ENCODE peak calls at places on chromosomes 5 and 9, in eight cellular contexts. One of them, this sample, is unnamed. For H3K4me1, the result is how much of the 10 kb centered on the place peaks cover.

GRCh38 chr5:137395011-137395755 is 103.9 kb downstream of the SPOCK1 start:
- ATAC-seq in heart left ventricle: no peak
- ATAC-seq in Panc1: peak
- ATAC-seq in mucosa of descending colon: no peak
- ATAC-seq in right cardiac atrium: no peak
- ATAC-seq in naive thymus-derived CD4-positive, alpha-beta T cell: no peak
- ATAC-seq in K562: no peak
- ATAC-seq in HepG2: no peak
- ATAC-seq in this sample: no peak

GRCh38 chr9:20207161-20207560 is 415.1 kb downstream of the MLLT3 start:
- ATAC-seq in heart left ventricle: no peak
- ATAC-seq in Panc1: no peak
- ATAC-seq in mucosa of descending colon: no peak
- ATAC-seq in right cardiac atrium: no peak
- ATAC-seq in naive thymus-derived CD4-positive, alpha-beta T cell: no peak
- ATAC-seq in K562: no peak
- ATAC-seq in HepG2: no peak
- ATAC-seq in this sample: no peak

GRCh38 chr9:133333566-133333965 is 2.4 kb downstream of the SURF6 start:
- ATAC-seq in heart left ventricle: no peak
- ATAC-seq in Panc1: no peak
- ATAC-seq in mucosa of descending colon: no peak
- ATAC-seq in right cardiac atrium: no peak
- ATAC-seq in naive thymus-derived CD4-positive, alpha-beta T cell: no peak
- ATAC-seq in K562: no peak
- ATAC-seq in HepG2: no peak
- ATAC-seq in this sample: no peak

GRCh38 chr9:132885691-132886357 is 7.1 kb downstream of the SPACA9 start:
- ATAC-seq in heart left ventricle: no peak
- ATAC-seq in Panc1: no peak
- ATAC-seq in mucosa of descending colon: peak
- ATAC-seq in right cardiac atrium: no peak
- ATAC-seq in naive thymus-derived CD4-positive, alpha-beta T cell: no peak
- ATAC-seq in K562: peak
- ATAC-seq in HepG2: peak
- ATAC-seq in this sample: no peak

GRCh38 chr9:128882677-128883590 is 1.0 kb downstream of the LRRC8A start:
- ATAC-seq in heart left ventricle: no peak
- ATAC-seq in Panc1: no peak
- ATAC-seq in mucosa of descending colon: peak
- ATAC-seq in right cardiac atrium: peak
- ATAC-seq in naive thymus-derived CD4-positive, alpha-beta T cell: no peak
- ATAC-seq in K562: peak
- ATAC-seq in HepG2: peak
- ATAC-seq in this sample: no peak

GRCh38 chr5:35815089-35815936 is 41.4 kb upstream of the IL7R start:
- ATAC-seq in heart left ventricle: no peak
- ATAC-seq in Panc1: peak
- ATAC-seq in mucosa of descending colon: peak
- ATAC-seq in right cardiac atrium: no peak
- ATAC-seq in naive thymus-derived CD4-positive, alpha-beta T cell: no peak
- ATAC-seq in K562: peak
- ATAC-seq in HepG2: peak
- ATAC-seq in this sample: no peak

GRCh38 chr5:135053278-135053677 is 19.2 kb upstream of the PITX1 start:
- ATAC-seq in heart left ventricle: no peak
- ATAC-seq in Panc1: no peak
- ATAC-seq in mucosa of descending colon: peak
- ATAC-seq in right cardiac atrium: no peak
- ATAC-seq in naive thymus-derived CD4-positive, alpha-beta T cell: peak
- ATAC-seq in K562: no peak
- ATAC-seq in HepG2: no peak
- ATAC-seq in this sample: no peak

GRCh38 chr9:126667190-126668055 is 53.7 kb downstream of the LMX1B start:
- ATAC-seq in heart left ventricle: no peak
- ATAC-seq in Panc1: no peak
- ATAC-seq in mucosa of descending colon: peak
- ATAC-seq in right cardiac atrium: no peak
- ATAC-seq in naive thymus-derived CD4-positive, alpha-beta T cell: no peak
- ATAC-seq in K562: no peak
- ATAC-seq in HepG2: no peak
- ATAC-seq in this sample: no peak

GRCh38 chr9:70159630-70160029 is 99.1 kb upstream of the SMC5 start:
- ATAC-seq in heart left ventricle: no peak
- ATAC-seq in Panc1: no peak
- ATAC-seq in mucosa of descending colon: peak
- ATAC-seq in right cardiac atrium: no peak
- ATAC-seq in naive thymus-derived CD4-positive, alpha-beta T cell: no peak
- ATAC-seq in K562: no peak
- ATAC-seq in HepG2: no peak
- ATAC-seq in this sample: no peak

GRCh38 chr5:1026700-1027621 is 18.4 kb downstream of the NKD2 start:
- ATAC-seq in heart left ventricle: peak
- ATAC-seq in Panc1: peak
- ATAC-seq in mucosa of descending colon: no peak
- ATAC-seq in right cardiac atrium: peak
- ATAC-seq in naive thymus-derived CD4-positive, alpha-beta T cell: no peak
- ATAC-seq in K562: no peak
- ATAC-seq in HepG2: peak
- ATAC-seq in this sample: peak

GRCh38 chr9:119839888-119840287 is 470.7 kb upstream of the BRINP1 start:
- ATAC-seq in heart left ventricle: no peak
- ATAC-seq in Panc1: no peak
- ATAC-seq in mucosa of descending colon: no peak
- ATAC-seq in right cardiac atrium: no peak
- ATAC-seq in naive thymus-derived CD4-positive, alpha-beta T cell: no peak
- ATAC-seq in K562: no peak
- ATAC-seq in HepG2: no peak
- ATAC-seq in this sample: peak

GRCh38 chr5:151954271-151954670 is 29.6 kb upstream of the GLRA1 start:
- ATAC-seq in heart left ventricle: no peak
- ATAC-seq in Panc1: no peak
- ATAC-seq in mucosa of descending colon: no peak
- ATAC-seq in right cardiac atrium: no peak
- ATAC-seq in naive thymus-derived CD4-positive, alpha-beta T cell: no peak
- ATAC-seq in K562: no peak
- ATAC-seq in HepG2: no peak
- ATAC-seq in this sample: no peak

GRCh38 chr5:107543868-107544267 is 126.9 kb downstream of the EFNA5 start:
- ATAC-seq in heart left ventricle: no peak
- ATAC-seq in Panc1: no peak
- ATAC-seq in mucosa of descending colon: no peak
- ATAC-seq in right cardiac atrium: no peak
- ATAC-seq in naive thymus-derived CD4-positive, alpha-beta T cell: no peak
- ATAC-seq in K562: no peak
- ATAC-seq in HepG2: no peak
- ATAC-seq in this sample: no peak

GRCh38 chr5:55307383-55308253 is at the start of the genes DHX29 and MTREX:
- ATAC-seq in heart left ventricle: peak
- ATAC-seq in Panc1: peak
- ATAC-seq in mucosa of descending colon: peak
- ATAC-seq in right cardiac atrium: peak
- ATAC-seq in naive thymus-derived CD4-positive, alpha-beta T cell: peak
- ATAC-seq in K562: peak
- ATAC-seq in HepG2: peak
- ATAC-seq in this sample: peak

GRCh38 chr5:90020575-90021535 is 388.7 kb downstream of the CETN3 start:
- ATAC-seq in heart left ventricle: peak
- ATAC-seq in Panc1: peak
- ATAC-seq in mucosa of descending colon: peak
- ATAC-seq in right cardiac atrium: peak
- ATAC-seq in naive thymus-derived CD4-positive, alpha-beta T cell: peak
- ATAC-seq in K562: no peak
- ATAC-seq in HepG2: no peak
- ATAC-seq in this sample: no peak

GRCh38 chr5:147734839-147735238 is 47.7 kb downstream of the JAKMIP2 start:
- ATAC-seq in heart left ventricle: no peak
- ATAC-seq in Panc1: no peak
- ATAC-seq in mucosa of descending colon: no peak
- ATAC-seq in right cardiac atrium: no peak
- ATAC-seq in naive thymus-derived CD4-positive, alpha-beta T cell: no peak
- ATAC-seq in K562: no peak
- ATAC-seq in HepG2: no peak
- ATAC-seq in this sample: no peak

GRCh38 chr9:114327749-114328148 is 1.9 kb upstream of the ORM2 start:
- ATAC-seq in heart left ventricle: no peak
- ATAC-seq in Panc1: no peak
- ATAC-seq in mucosa of descending colon: no peak
- ATAC-seq in right cardiac atrium: peak
- ATAC-seq in naive thymus-derived CD4-positive, alpha-beta T cell: no peak
- ATAC-seq in K562: peak
- ATAC-seq in HepG2: no peak
- ATAC-seq in this sample: no peak

GRCh38 chr9:114321759-114322158 is 1.1 kb upstream of the ORM1 start:
- ATAC-seq in heart left ventricle: no peak
- ATAC-seq in Panc1: no peak
- ATAC-seq in mucosa of descending colon: no peak
- ATAC-seq in right cardiac atrium: no peak
- ATAC-seq in naive thymus-derived CD4-positive, alpha-beta T cell: no peak
- ATAC-seq in K562: no peak
- ATAC-seq in HepG2: no peak
- ATAC-seq in this sample: no peak

GRCh38 chr9:114319147-114319546 is 3.8 kb upstream of the ORM1 start:
- ATAC-seq in heart left ventricle: no peak
- ATAC-seq in Panc1: no peak
- ATAC-seq in mucosa of descending colon: no peak
- ATAC-seq in right cardiac atrium: no peak
- ATAC-seq in naive thymus-derived CD4-positive, alpha-beta T cell: no peak
- ATAC-seq in K562: no peak
- ATAC-seq in HepG2: no peak
- ATAC-seq in this sample: no peak

GRCh38 chr9:114324492-114324891 is 1.6 kb downstream of the ORM1 start:
- ATAC-seq in heart left ventricle: no peak
- ATAC-seq in Panc1: no peak
- ATAC-seq in mucosa of descending colon: no peak
- ATAC-seq in right cardiac atrium: peak
- ATAC-seq in naive thymus-derived CD4-positive, alpha-beta T cell: no peak
- ATAC-seq in K562: no peak
- ATAC-seq in HepG2: no peak
- ATAC-seq in this sample: no peak
- H3K4me1 ChIP-seq in heart left ventricle: under half
- H3K4me1 ChIP-seq in Panc1: under half
- H3K4me1 ChIP-seq in mucosa of descending colon: under half
- H3K4me1 ChIP-seq in right cardiac atrium: under half
- H3K4me1 ChIP-seq in naive thymus-derived CD4-positive, alpha-beta T cell: under half
- H3K4me1 ChIP-seq in K562: under half
- H3K4me1 ChIP-seq in HepG2: half or more
- H3K4me1 ChIP-seq in this sample: under half

DNA sequence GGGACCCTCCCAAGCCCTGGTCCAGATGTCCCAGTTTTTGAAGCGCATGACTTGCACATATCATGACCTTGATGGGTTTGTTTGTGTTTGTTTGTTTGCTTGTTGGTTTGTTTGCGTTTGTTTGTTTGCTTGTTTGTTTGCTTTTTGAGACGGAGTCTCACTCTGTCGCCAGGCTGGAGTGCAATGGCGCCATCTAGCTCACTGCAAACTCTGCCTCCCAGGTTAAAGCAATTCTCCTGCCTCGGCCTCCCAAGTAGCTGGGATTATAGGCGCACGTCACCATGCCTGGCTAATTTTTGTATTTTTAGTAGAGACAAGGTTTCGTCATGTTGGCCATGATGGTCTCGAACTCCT is 13.0 kb upstream of the UBAC1 start:
- ATAC-seq in heart left ventricle: no peak
- ATAC-seq in Panc1: no peak
- ATAC-seq in mucosa of descending colon: no peak
- ATAC-seq in right cardiac atrium: no peak
- ATAC-seq in naive thymus-derived CD4-positive, alpha-beta T cell: no peak
- ATAC-seq in K562: no peak
- ATAC-seq in HepG2: no peak
- ATAC-seq in this sample: no peak
- H3K4me1 ChIP-seq in heart left ventricle: under half
- H3K4me1 ChIP-seq in Panc1: under half
- H3K4me1 ChIP-seq in mucosa of descending colon: under half
- H3K4me1 ChIP-seq in right cardiac atrium: under half
- H3K4me1 ChIP-seq in naive thymus-derived CD4-positive, alpha-beta T cell: under half
- H3K4me1 ChIP-seq in K562: under half
- H3K4me1 ChIP-seq in HepG2: under half
- H3K4me1 ChIP-seq in this sample: under half

DNA sequence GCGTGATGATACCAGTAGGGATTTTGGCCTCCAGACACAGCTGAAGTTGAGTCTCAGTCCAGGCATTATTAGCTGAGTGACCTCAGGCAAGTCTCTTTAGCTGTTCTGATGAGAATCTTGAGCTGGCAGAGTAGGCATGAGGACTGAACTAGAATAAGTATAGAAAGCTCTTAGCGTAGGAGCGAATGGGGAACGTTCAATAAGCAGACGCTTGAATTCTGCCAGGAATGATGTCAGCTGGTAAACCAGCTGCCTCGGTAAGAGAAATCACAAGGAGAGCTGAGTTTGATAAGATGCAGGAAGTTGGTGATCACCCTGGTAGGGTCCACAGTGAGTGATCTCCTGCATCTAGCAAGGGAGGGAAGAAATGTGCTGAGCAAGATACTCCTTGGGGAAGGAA is 280.4 kb downstream of the NTRK2 start:
- ATAC-seq in heart left ventricle: no peak
- ATAC-seq in Panc1: no peak
- ATAC-seq in mucosa of descending colon: no peak
- ATAC-seq in right cardiac atrium: no peak
- ATAC-seq in naive thymus-derived CD4-positive, alpha-beta T cell: no peak
- ATAC-seq in K562: no peak
- ATAC-seq in HepG2: no peak
- ATAC-seq in this sample: no peak
- H3K4me1 ChIP-seq in heart left ventricle: under half
- H3K4me1 ChIP-seq in Panc1: under half
- H3K4me1 ChIP-seq in mucosa of descending colon: under half
- H3K4me1 ChIP-seq in right cardiac atrium: under half
- H3K4me1 ChIP-seq in naive thymus-derived CD4-positive, alpha-beta T cell: under half
- H3K4me1 ChIP-seq in K562: under half
- H3K4me1 ChIP-seq in HepG2: under half
- H3K4me1 ChIP-seq in this sample: under half

DNA sequence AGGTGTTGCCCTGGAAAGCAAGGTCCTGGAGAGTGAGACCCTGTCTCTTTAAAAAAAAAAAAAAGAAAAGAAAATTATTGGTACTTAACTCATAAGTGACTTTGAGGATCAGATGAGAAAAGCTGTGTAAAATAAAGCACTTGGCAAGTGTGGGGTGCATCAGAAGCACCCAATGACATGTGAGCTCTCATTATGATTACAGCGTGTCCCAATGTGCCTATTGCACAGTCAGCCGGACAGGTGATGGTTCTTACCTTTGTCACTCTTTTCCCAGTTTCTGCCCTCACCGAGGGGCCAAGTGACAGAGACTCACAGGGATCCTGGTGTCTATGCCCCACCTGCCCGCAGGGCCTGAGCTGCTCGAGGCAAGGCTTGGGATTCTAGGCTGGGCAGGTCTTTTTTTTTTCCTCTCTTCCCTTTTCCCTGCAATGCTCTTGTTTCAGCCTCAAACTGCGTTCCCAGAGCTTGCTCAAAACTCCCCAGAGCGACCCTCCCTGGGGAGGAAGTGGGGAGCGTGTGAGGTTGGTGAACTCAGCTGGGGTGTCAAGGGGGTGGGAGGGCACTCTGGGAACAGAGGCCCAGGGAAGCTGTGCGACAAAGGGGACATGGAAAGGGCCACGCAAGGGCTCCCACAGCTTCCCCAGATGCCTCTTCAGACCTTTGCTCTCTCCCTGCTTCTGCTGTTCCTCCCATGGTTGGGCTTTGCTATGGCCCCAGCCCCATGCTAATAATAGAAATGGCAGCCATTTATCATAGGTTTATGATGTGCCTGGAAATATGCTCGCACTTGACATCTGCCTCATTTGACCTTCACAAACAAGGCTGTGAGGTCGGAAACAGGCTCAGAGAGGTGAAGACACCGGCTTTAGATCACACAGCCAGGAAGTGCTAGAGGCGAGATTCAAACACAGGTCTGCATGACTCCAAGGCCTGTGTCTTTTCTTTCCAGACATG is 40.7 kb upstream of the IL17B start:
- ATAC-seq in heart left ventricle: peak
- ATAC-seq in Panc1: no peak
- ATAC-seq in mucosa of descending colon: no peak
- ATAC-seq in right cardiac atrium: peak
- ATAC-seq in naive thymus-derived CD4-positive, alpha-beta T cell: no peak
- ATAC-seq in K562: no peak
- ATAC-seq in HepG2: no peak
- ATAC-seq in this sample: peak
- H3K4me1 ChIP-seq in heart left ventricle: under half
- H3K4me1 ChIP-seq in Panc1: under half
- H3K4me1 ChIP-seq in mucosa of descending colon: under half
- H3K4me1 ChIP-seq in right cardiac atrium: under half
- H3K4me1 ChIP-seq in naive thymus-derived CD4-positive, alpha-beta T cell: under half
- H3K4me1 ChIP-seq in K562: under half
- H3K4me1 ChIP-seq in HepG2: half or more
- H3K4me1 ChIP-seq in this sample: half or more

This sample was measured in gastroesophageal sphincter.